ENCODE peak calls at places on chromosomes 6 and 20, in four cellular contexts. W, O, Q and I are unnamed samples.

GRCh38 chr6:41040101-41040910 is 1.3 kb upstream of the UNC5CL start:
- DNase-seq in Q (peak; percentile 46), W (no peak), O (no peak), I (no peak)

GRCh38 chr6:161618816-161619454 is 345.1 kb upstream of the AGPAT4 start:
- DNase-seq in Q (no peak), O (no peak), W (peak; percentile 59), I (peak; percentile 72)

GRCh38 chr6:131398176-131398575 is 174.8 kb upstream of the ARG1 start:
- DNase-seq in Q (no peak), O (no peak), W (no peak), I (no peak)

GRCh38 chr6:134995536-134995935 is 45.6 kb upstream of the ALDH8A1 start:
- DNase-seq in W (no peak), Q (no peak), O (no peak), I (no peak)

GRCh38 chr20:967796-968742 is 34.0 kb downstream of the RSPO4 start:
- DNase-seq in W (no peak), Q (no peak), O (no peak), I (no peak)

GRCh38 chr6:104449918-104450317 is 409.8 kb downstream of the HACE1 start:
- DNase-seq in O (no peak), Q (no peak), W (no peak), I (no peak)

GRCh38 chr6:4672772-4673171 is 103.4 kb upstream of the CDYL start:
- DNase-seq in O (no peak), W (no peak), Q (no peak), I (no peak)

GRCh38 chr6:15473741-15474161 is 189.1 kb downstream of the DTNBP1 start:
- DNase-seq in Q (peak; percentile 14), O (no peak), W (no peak), I (no peak)

GRCh38 chr6:2790588-2790987 is 25.4 kb downstream of the WRNIP1 start:
- DNase-seq in Q (no peak), O (no peak), W (peak; percentile 29), I (no peak)

GRCh38 chr6:78533426-78533825 is 333.9 kb upstream of the IRAK1BP1 start:
- DNase-seq in O (no peak), Q (no peak), W (no peak), I (no peak)

GRCh38 chr6:65999288-65999791 is 292.3 kb upstream of the EYS start:
- DNase-seq in Q (no peak), O (no peak), W (no peak), I (no peak)
- H3K4me3 ChIP-seq in Q (no peak overlapping the region), O (no peak overlapping the region), W (no peak overlapping the region), I (no peak overlapping the region)

GRCh38 chr20:49697071-49697470 is 16.6 kb downstream of the B4GALT5 start:
- DNase-seq in O (no peak), Q (no peak), W (no peak), I (no peak)
- H3K4me1 ChIP-seq in O (peaks cover 67% of the 10 kb centered on the region), Q (peaks cover 100% of the 10 kb centered on the region), W (peaks cover 10% of the 10 kb centered on the region), I (peaks cover 42% of the 10 kb centered on the region)

DNA sequence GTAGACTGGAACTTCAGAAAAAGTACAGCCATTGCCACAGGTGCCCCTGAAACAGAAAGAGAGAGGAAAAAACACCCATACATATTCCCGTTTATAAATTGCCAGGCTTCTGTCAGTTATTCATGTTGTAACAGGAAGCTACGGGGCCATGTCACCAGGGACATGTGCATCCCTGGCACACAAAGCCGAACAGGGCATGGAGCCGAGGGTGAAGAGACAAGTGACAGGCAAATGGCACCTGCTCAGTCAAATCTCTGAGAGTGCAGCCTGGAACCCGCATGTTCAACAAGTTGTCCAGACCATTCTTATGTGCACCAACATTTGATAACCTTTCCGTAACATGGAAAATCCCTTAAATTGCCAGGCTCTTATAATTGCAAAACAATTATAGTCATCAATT is 740.7 kb downstream of the KIF16B start:
- DNase-seq in O (no peak), Q (no peak), W (no peak), I (no peak)
- H3K27me3 ChIP-seq in O (no peaks in the 10 kb centered on the region), Q (no peaks in the 10 kb centered on the region), W (no peaks in the 10 kb centered on the region), I (peaks cover 24% of the 10 kb centered on the region)

DNA sequence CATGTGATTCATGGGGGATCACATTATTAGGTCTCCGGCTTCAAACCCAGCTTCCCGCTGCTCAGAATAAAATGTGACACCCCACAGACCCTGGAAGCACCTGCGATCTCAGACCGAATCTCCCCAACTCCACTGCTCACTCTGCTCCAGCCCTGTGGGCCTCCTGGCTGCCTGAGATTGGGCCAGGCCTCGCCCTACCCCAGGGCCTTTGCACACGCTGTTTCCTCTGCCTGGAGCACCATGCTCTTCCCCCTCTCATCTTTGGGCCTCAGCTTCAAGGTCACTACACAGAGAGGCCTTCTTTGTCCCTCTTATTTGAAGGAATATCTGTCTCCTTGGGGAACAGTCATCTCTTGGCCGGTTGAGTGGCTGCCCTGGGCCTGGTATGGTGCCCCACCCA is 48.8 kb downstream of the RBM38 start:
- DNase-seq in W (no peak), O (no peak), Q (no peak), I (no peak)
- H3K4me3 ChIP-seq in W (no peak overlapping the region), O (no peak overlapping the region), Q (no peak overlapping the region), I (no peak overlapping the region)

DNA sequence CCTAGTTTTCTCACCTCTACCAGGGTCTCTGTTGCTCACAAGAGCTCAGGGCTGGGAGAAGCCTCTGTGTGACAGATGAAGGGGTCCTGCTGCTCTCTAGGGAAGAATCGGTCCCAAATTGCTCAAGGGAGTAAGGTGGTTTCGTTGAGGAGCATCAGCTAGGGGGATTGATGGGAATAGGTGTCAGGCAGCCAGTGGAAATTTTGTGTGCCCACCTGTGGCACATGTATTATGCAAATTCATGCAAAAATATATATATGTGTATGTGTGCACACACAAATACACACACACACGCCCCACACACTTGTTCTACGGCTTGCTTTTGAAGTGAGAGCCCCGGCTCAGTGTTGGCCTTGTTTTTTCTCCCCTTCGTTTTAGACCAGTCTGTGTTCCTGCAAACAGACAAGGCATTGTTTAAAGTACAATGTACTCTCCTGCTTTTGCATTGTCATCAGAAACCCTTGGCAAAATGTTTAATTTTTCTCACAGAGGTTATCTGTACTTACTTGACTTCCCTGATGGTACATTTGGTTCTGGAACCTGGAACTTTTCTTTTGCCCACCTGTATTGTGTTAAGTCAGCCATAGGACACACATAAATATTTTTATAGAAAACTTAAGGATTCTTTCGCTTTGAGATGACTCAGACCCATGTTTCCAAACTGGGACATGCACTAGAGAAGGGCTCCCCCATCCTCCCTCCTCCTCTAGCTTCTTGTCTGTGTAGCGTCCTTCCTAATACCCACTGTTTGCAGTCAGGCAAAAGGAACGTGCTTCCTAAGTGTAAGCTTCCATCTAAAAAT is 26.7 kb downstream of the FOXO3 start:
- DNase-seq in W (no peak), Q (no peak), O (peak; percentile 77), I (no peak)
- H3K4me1 ChIP-seq in W (peaks cover 49% of the 10 kb centered on the region), Q (peaks cover 74% of the 10 kb centered on the region), O (peaks cover 96% of the 10 kb centered on the region), I (peaks cover 17% of the 10 kb centered on the region)

DNA sequence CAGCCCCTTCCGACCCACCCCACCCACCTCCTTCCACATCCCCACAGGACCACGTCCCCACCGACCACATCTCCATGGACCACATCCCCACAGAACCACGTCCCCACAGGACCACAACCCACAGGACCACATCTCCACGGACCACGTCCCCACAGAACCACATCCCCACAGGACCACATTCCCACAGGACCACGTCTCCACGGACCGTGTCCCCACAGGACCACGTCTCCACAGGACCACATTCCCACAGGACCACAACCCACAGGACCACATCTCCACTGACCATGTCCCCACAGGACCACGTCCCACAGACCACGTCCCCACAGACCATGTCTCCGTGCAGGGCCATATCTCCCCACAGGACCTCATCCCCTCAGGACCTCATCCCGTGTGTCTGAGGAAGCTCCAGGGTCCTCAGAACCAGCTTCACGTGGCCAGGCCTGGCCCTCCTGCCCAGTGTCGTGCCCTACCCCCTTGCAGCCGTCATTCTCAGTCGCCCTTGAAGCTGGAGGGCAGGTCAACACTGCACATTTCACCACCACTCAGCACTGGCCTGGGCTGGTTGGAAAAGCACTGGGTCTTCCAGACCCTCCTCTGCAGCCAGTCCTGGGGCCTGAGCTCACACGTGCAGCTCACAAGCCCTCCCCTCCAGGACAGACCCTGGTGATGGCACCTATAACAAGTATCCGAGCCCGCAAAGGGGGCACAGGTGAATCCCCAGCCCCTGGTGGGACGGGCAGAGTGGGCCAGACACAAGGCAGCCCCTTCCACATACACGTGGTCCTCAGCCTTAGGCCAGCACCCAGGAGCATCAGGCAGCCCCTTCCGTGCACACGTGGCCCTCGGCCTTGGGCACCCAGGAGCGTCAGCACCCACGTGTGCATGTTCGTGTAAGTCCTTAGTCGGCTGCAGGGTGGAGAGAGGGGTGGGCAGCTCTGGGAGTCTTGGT is 3.9 kb downstream of the CHRNA4 start:
- DNase-seq in O (no peak), W (no peak), Q (no peak), I (no peak)
- H3K27me3 ChIP-seq in O (peaks cover 18% of the 10 kb centered on the region), W (peaks cover 40% of the 10 kb centered on the region), Q (peaks cover 29% of the 10 kb centered on the region), I (peaks cover 16% of the 10 kb centered on the region)

GRCh38 chr6:30129818-30130679 is 5.9 kb upstream of the TRIM40 start:
- DNase-seq in Q (no peak), O (no peak), W (no peak), I (no peak)

GRCh38 chr6:30124391-30124790 is 11.5 kb upstream of the TRIM31 start:
- DNase-seq in O (no peak), W (no peak), Q (no peak), I (no peak)

GRCh38 chr6:30129270-30129669 is 6.7 kb upstream of the TRIM40 start:
- DNase-seq in O (no peak), W (no peak), Q (no peak), I (no peak)

GRCh38 chr6:30130887-30131862 is 4.8 kb upstream of the TRIM40 start:
- DNase-seq in Q (peak; percentile 59), W (peak; percentile 86), O (peak; percentile 82), I (peak; percentile 61)

DNA sequence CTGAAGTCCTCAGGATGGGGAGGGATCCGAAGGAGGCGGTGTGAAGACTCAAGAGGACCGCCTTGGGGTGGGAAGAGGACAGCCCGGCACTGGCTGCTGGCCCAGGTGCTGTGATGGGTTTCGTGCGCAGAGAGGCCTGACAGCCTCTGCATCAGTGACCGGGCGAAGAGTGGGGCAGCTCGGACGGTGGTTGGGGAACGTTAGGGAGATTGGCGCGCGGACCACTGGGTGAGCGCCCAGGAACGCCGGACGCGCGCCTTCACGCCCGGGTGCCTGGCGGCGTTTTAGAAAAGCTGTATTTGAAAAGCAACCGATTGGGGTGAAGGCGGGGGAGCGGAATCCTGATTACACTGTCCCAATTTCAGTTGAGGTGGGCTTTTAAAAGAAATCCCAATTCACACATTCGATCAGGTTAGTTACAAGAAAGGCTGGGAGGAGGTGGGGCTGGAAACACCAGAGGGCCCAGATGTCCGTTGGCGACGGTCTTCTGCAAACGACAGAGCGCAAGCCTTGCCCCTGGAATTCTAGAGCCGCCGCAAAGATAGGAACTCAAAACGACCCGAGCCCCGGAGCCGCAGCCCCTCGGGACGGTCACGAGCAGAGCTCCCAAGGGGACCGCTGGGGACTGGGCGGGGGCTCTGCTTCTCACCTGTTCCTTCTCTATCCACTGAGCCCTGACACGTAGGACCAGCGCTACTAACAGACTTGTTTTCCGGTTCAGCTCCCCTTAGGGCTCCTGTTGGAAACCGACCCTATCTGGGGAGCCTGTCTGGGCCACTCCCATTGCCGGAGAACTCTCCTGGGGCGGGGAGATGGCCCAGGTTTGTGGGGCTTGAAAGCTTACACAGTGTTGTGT is 8.5 kb upstream of the TRIM40 start:
- DNase-seq in Q (no peak), W (peak; percentile 12), O (no peak), I (no peak)
- H3K4me3 ChIP-seq in Q (no peak overlapping the region), W (peak overlapping the region; percentile 24), O (no peak overlapping the region), I (no peak overlapping the region)

GRCh38 chr20:62429455-62430310 is 2.3 kb upstream of the RBBP8NL start:
- DNase-seq in W (no peak), Q (no peak), O (no peak), I (no peak)
- H3K4me1 ChIP-seq in W (peaks cover 24% of the 10 kb centered on the region), Q (peaks cover 30% of the 10 kb centered on the region), O (peaks cover 17% of the 10 kb centered on the region), I (no peaks in the 10 kb centered on the region)